ENCODE peak calls at places on chromosomes 16 and 17, in nine cellular contexts. D, P, C, R, X, G, K, Q and L are unnamed samples. For H3K4me1, the result is how much of the 10 kb centered on the place peaks cover.

GRCh38 chr17:51165680-51166197 is 472 bp upstream of the NME2 start:
- DNase-seq in D (no peak), P (no peak), C (no peak), R (no peak), X (peak), G (no peak), K (peak), Q (peak), L (peak)

GRCh38 chr17:38711792-38712571 is 6.9 kb downstream of the MLLT6 start:
- DNase-seq in D (no peak), P (peak), C (no peak), R (no peak), X (no peak), G (no peak), K (no peak), Q (no peak), L (no peak)

GRCh38 chr17:49190932-49191331 is 19.4 kb downstream of the GNGT2 start:
- DNase-seq in D (no peak), P (no peak), C (peak), R (no peak), X (peak), G (no peak), K (no peak), Q (no peak), L (no peak)

GRCh38 chr16:60064026-60064425 is 1329.9 kb upstream of the GOT2 start:
- DNase-seq in D (no peak), P (no peak), C (no peak), R (no peak), X (no peak), G (no peak), K (no peak), Q (no peak), L (no peak)

GRCh38 chr17:39812466-39812865 is 51.6 kb downstream of the IKZF3 start:
- DNase-seq in D (no peak), P (no peak), C (no peak), R (no peak), X (no peak), G (no peak), K (no peak), Q (peak), L (no peak)

GRCh38 chr17:65359016-65359415 is 202.4 kb downstream of the AXIN2 start:
- DNase-seq in D (no peak), P (no peak), C (no peak), R (no peak), X (no peak), G (no peak), K (no peak), Q (no peak), L (no peak)

GRCh38 chr17:76163919-76164318 is 22.9 kb upstream of the FOXJ1 start:
- DNase-seq in D (no peak), P (no peak), C (no peak), R (no peak), X (no peak), G (no peak), K (no peak), Q (no peak), L (no peak)

GRCh38 chr16:14298374-14299122 is 227.4 kb downstream of the MRTFB start:
- DNase-seq in D (no peak), P (no peak), C (no peak), R (no peak), X (no peak), G (no peak), K (no peak), Q (no peak), L (no peak)

GRCh38 chr16:72013888-72014538 is 5.5 kb downstream of the DHODH start:
- DNase-seq in D (no peak), P (peak), C (no peak), R (no peak), X (no peak), G (no peak), K (peak), Q (no peak), L (no peak)

GRCh38 chr17:35568561-35568960 is 7.9 kb upstream of the SLFN14 start:
- DNase-seq in D (no peak), P (no peak), C (no peak), R (no peak), X (peak), G (no peak), K (no peak), Q (no peak), L (peak)

GRCh38 chr17:36731806-36732205 is 130.4 kb downstream of the MRM1 start:
- DNase-seq in D (no peak), P (no peak), C (no peak), R (no peak), X (no peak), G (no peak), K (no peak), Q (no peak), L (no peak)

GRCh38 chr17:43477832-43478634 is 5.7 kb upstream of the DHX8 start:
- DNase-seq in D (no peak), P (no peak), C (no peak), R (no peak), X (no peak), G (no peak), K (no peak), Q (no peak), L (no peak)

GRCh38 chr17:75654176-75654575 is 12.8 kb downstream of the RECQL5 start:
- DNase-seq in D (no peak), P (no peak), C (no peak), R (no peak), X (no peak), G (no peak), K (no peak), Q (no peak), L (no peak)

GRCh38 chr17:47961406-47961805 is 3.7 kb upstream of the PRR15L start:
- DNase-seq in D (no peak), P (no peak), C (no peak), R (no peak), X (no peak), G (no peak), K (no peak), Q (no peak), L (no peak)

GRCh38 chr16:74626741-74627416 is 20.0 kb upstream of the GLG1 start:
- DNase-seq in D (no peak), P (no peak), C (no peak), R (no peak), X (no peak), G (no peak), K (no peak), Q (no peak), L (no peak)

GRCh38 chr17:75595919-75596310 is 8.3 kb downstream of the MYO15B start:
- DNase-seq in D (no peak), P (no peak), C (no peak), R (no peak), X (no peak), G (no peak), K (no peak), Q (no peak), L (no peak)

GRCh38 chr16:79001156-79001997 is 599.2 kb downstream of the MAF start:
- DNase-seq in D (no peak), P (peak), C (no peak), R (no peak), X (no peak), G (no peak), K (no peak), Q (no peak), L (no peak)

GRCh38 chr17:69012895-69013805 is 47.6 kb downstream of the ABCA9 start:
- DNase-seq in D (no peak), P (no peak), C (no peak), R (no peak), X (no peak), G (no peak), K (no peak), Q (no peak), L (no peak)

GRCh38 chr16:27374794-27375499 is 27.0 kb upstream of the IL21R start:
- DNase-seq in D (peak), P (peak), C (peak), R (peak), X (peak), G (peak), K (peak), Q (peak), L (peak)

GRCh38 chr17:80783461-80783860 is 208.2 kb upstream of the CHMP6 start:
- DNase-seq in D (peak), P (no peak), C (no peak), R (no peak), X (no peak), G (no peak), K (no peak), Q (no peak), L (no peak)

GRCh38 chr16:1183235-1183907 is 30.5 kb downstream of the CACNA1H start:
- DNase-seq in D (no peak), P (no peak), C (no peak), R (no peak), X (no peak), G (no peak), K (peak), Q (no peak), L (no peak)

GRCh38 chr17:43759836-43760235 is 1.2 kb upstream of the SOST start:
- DNase-seq in D (no peak), P (no peak), C (no peak), R (no peak), X (no peak), G (no peak), K (no peak), Q (no peak), L (no peak)

GRCh38 chr17:44636562-44636961 is 19.7 kb upstream of the MEIOC start:
- DNase-seq in D (no peak), P (peak), C (peak), R (no peak), X (no peak), G (no peak), K (no peak), Q (no peak), L (no peak)

GRCh38 chr16:77437859-77438258 is 3.0 kb upstream of the ADAMTS18 start:
- DNase-seq in D (no peak), P (peak), C (no peak), R (no peak), X (no peak), G (no peak), K (no peak), Q (no peak), L (no peak)

GRCh38 chr17:47224971-47225370 is 15.8 kb downstream of the MYL4 start:
- DNase-seq in D (no peak), P (no peak), C (no peak), R (no peak), X (no peak), G (no peak), K (no peak), Q (no peak), L (no peak)

GRCh38 chr17:81046770-81047359 is 11.9 kb downstream of the BAIAP2 start:
- DNase-seq in D (no peak), P (no peak), C (no peak), R (no peak), X (no peak), G (no peak), K (no peak), Q (peak), L (no peak)

GRCh38 chr17:77521076-77521475 is 380.3 kb downstream of the SEC14L1 start:
- DNase-seq in D (no peak), P (no peak), C (no peak), R (no peak), X (no peak), G (no peak), K (no peak), Q (no peak), L (peak)

DNA sequence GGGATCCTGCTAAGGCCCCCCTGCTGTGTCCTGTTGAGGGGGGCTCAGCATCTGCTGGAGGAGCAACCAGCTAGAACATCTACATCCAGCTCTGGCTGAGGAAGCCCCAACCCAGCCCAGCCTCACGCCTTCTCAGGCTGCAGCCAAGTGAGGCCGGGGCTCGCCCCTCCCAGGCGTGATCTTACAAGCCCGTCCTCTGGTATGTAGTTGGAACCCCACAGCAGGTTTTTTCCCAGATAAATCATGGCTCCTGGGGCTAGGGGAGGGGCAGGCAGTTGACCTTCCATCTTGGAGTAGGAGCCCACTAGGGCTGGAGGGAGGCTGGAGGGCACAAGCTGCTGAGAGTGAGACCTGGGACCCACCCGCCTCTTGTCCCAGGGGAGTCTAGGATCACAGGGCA is 4.7 kb downstream of the FAM83G start:
- DNase-seq in D (no peak), P (no peak), C (no peak), R (no peak), X (no peak), G (no peak), K (no peak), Q (no peak), L (no peak)
- H3K4me3 ChIP-seq in D (no peak), P (no peak), C (no peak), R (no peak), X (no peak), G (no peak), K (no peak), Q (no peak), L (no peak)

GRCh38 chr16:4614571-4615388 is at the start of gene UBALD1:
- DNase-seq in D (peak), P (peak), C (peak), R (peak), X (peak), G (peak), K (peak), Q (peak), L (peak)
- H3K4me1 ChIP-seq in D (half or more), P (under half), C (under half), R (under half), X (half or more), G (half or more), K (half or more), Q (half or more), L (under half)

DNA sequence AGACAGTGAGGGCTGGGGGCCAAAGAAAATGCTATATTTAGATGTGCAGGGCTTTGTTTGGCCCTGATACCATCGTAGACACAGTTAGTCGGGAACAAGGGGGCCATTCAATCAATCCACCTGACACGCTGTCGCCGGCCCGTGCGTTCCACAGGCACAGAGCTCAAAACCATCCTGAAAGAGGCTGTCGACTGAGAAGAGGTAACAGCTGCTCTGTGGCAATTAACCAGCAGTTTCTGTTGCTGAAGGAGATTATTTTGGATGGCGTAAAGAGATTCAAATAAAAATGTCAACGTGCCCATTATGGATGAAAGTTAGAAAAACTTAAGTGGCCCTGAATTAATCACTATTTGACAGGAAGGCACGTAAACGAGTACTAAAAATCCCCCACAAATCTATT is 276.2 kb upstream of the IRX5 start:
- DNase-seq in D (no peak), P (peak), C (no peak), R (no peak), X (no peak), G (no peak), K (no peak), Q (no peak), L (no peak)
- H3K27ac ChIP-seq in D (peak), P (peak), C (no peak), R (peak), X (no peak), G (no peak), K (peak), Q (peak), L (no peak)

DNA sequence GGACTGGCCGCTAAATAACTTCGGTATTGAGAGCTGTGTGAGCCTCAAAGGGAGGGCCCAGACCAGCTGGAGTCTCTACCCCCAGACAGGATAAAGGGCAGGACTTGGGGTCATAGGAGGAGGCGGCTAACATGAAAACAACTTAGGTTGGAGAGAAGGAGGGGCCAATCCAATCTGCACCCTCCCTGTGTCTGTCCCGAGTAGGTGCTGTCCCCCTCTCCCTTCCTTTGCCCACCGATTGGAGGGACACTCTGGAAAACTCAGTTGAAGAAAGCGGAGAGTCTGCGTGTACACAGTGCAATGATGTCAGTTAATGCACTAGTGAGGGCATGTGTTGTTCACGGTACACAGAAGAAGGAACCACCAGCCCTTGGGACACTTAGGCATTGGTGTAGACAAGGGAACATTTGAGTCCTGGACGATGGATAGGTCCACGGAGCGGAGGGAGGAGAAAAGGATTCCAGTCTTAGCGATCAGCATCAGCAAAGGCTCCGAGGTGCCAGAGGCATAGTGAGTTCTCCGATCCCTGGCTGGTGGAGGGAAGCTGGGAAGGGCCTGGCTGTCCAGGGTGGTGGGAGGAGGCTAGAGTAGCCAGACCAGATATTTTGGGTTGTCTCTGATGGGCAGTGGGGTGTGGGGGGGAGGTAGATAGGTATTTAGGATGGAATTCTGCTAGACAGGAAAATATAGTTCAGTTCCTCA is 761 bp downstream of the NOL3 start:
- DNase-seq in D (no peak), P (no peak), C (no peak), R (no peak), X (no peak), G (no peak), K (no peak), Q (no peak), L (no peak)
- H3K4me3 ChIP-seq in D (peak), P (peak), C (peak), R (peak), X (no peak), G (peak), K (peak), Q (peak), L (no peak)

GRCh38 chr16:2501938-2502900 is 11.5 kb upstream of the ATP6V0C start:
- DNase-seq in D (no peak), P (no peak), C (no peak), R (no peak), X (no peak), G (no peak), K (no peak), Q (no peak), L (no peak)
- H3K4me1 ChIP-seq in D (half or more), P (under half), C (under half), R (under half), X (under half), G (under half), K (half or more), Q (under half), L (under half)

DNA sequence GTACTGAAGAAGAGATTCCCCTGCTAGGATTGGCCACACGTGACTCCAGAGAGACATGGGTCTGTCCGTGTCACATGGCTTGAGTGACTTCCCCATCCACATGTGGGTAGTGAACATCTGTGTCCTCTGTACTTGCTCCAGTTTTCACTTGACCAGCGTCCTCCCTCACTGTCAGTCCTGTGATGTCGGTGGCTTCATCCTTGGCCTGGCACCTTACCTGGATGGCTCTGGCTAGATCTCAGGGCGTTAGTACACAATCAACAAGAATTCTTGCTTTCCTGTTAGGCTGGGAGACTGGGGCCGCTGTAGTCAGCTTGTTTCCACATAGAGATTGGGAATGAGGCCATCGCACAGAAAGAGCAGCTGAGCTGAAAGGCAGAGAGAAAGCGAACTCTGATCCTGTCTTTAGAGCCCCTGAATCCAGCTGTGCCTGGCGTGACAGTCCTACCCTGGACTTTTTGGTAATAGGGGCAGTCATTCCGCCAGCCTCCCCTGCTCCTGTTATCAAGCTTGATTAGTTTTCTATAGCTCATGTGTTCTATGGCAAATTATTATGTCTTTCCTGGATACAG is 227.3 kb downstream of the SNX29 start:
- DNase-seq in D (no peak), P (no peak), C (no peak), R (no peak), X (no peak), G (no peak), K (no peak), Q (no peak), L (no peak)
- H3K27ac ChIP-seq in D (no peak), P (no peak), C (no peak), R (no peak), X (no peak), G (no peak), K (no peak), Q (no peak), L (no peak)

GRCh38 chr17:41052594-41052993 is 2.4 kb downstream of the KRTAP2-2 start:
- DNase-seq in D (no peak), P (no peak), C (no peak), R (no peak), X (no peak), G (no peak), K (no peak), Q (no peak), L (no peak)

GRCh38 chr17:41054025-41054424 is 1.0 kb downstream of the KRTAP2-2 start:
- DNase-seq in D (no peak), P (no peak), C (no peak), R (no peak), X (no peak), G (no peak), K (no peak), Q (no peak), L (no peak)

GRCh38 chr17:41042953-41043352 is 1.7 kb upstream of the KRTAP1-1 start:
- DNase-seq in D (no peak), P (no peak), C (no peak), R (no peak), X (no peak), G (no peak), K (no peak), Q (no peak), L (no peak)

GRCh38 chr17:41049110-41049509 is 2.0 kb upstream of the KRTAP2-1 start:
- DNase-seq in D (no peak), P (no peak), C (no peak), R (no peak), X (no peak), G (no peak), K (no peak), Q (no peak), L (no peak)

GRCh38 chr17:41048441-41048840 is 1.3 kb upstream of the KRTAP2-1 start:
- DNase-seq in D (no peak), P (no peak), C (no peak), R (no peak), X (no peak), G (no peak), K (no peak), Q (no peak), L (no peak)
- H3K4me3 ChIP-seq in D (no peak), P (no peak), C (no peak), R (no peak), X (no peak), G (no peak), K (no peak), Q (no peak), L (no peak)

DNA sequence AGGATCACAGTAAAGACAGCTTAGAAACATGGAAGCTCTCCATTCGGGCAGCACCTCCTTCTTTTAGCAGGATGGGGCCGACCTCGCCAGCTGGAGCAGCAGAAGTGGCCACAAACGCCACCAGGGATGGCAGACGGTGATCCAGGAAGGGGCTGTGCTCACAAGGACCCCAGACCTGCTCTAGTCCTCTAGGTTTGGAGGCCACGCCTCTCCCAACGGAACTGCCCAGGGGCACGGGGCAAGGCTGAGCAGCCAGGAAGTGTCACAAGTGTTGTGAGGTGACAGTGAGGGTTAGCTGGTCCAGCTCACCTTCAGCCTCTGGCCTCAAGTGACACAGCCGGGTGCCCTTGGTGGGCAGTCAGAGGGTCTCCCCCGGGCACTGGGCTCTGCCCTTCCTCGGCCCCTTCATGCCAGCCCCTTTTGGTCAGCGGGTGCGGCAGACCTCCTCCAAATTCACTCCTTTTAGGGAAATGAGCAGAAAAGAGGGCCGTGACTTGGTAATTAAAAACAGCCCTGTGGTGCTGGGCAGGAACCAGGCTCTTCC is 20.4 kb downstream of the CEP295NL start:
- DNase-seq in D (peak), P (no peak), C (no peak), R (no peak), X (no peak), G (no peak), K (no peak), Q (no peak), L (no peak)
- H3K4me1 ChIP-seq in D (half or more), P (under half), C (under half), R (half or more), X (under half), G (half or more), K (half or more), Q (half or more), L (under half)